ENCODE peak calls at places on chromosome 13, in five cellular contexts. B, V, S, F and I are unnamed samples.

GRCh38 chr13:48403151-48403631 is 9.7 kb downstream of the LPAR6 start:
- DNase-seq in B (peak; percentile 61), F (no peak), V (no peak), S (no peak), I (no peak)

GRCh38 chr13:95023405-95023804 is 277.8 kb downstream of the ABCC4 start:
- DNase-seq in B (peak; percentile 17), V (no peak), F (no peak), S (no peak), I (no peak)

GRCh38 chr13:37453246-37453645 is 145.3 kb downstream of the POSTN start:
- DNase-seq in F (no peak), S (no peak), B (peak; percentile 82), V (no peak), I (no peak)

GRCh38 chr13:93947651-93948050 is 531.8 kb downstream of the DCT start:
- DNase-seq in F (no peak), S (no peak), B (no peak), V (no peak), I (no peak)

GRCh38 chr13:26052136-26052736 is 420 bp upstream of the SHISA2 start:
- DNase-seq in V (no peak), F (no peak), S (no peak), B (no peak), I (no peak)

GRCh38 chr13:74575729-74576125 is 441.5 kb upstream of the KLF12 start:
- DNase-seq in B (peak; percentile 60), F (peak; percentile 5), V (peak; percentile 71), S (peak; percentile 88), I (no peak)

GRCh38 chr13:31067416-31068118 is 94.1 kb downstream of the HSPH1 start:
- DNase-seq in F (peak; percentile 15), V (no peak), B (peak; percentile 46), S (no peak), I (no peak)

GRCh38 chr13:52006491-52007245 is 4.6 kb downstream of the ATP7B start:
- DNase-seq in V (no peak), S (no peak), F (no peak), B (no peak), I (no peak)

GRCh38 chr13:99892189-99892588 is 79.4 kb downstream of the ZIC5 start:
- DNase-seq in S (no peak), B (no peak), F (no peak), V (no peak), I (no peak)

GRCh38 chr13:100542546-100543156 is 45.9 kb downstream of the GGACT start:
- DNase-seq in S (no peak), B (peak; percentile 52), V (peak; percentile 43), F (peak; percentile 11), I (peak; percentile 9)

GRCh38 chr13:29948246-29948645 is 97.8 kb upstream of the UBL3 start:
- DNase-seq in V (no peak), S (no peak), F (no peak), B (no peak), I (no peak)

GRCh38 chr13:45873491-45874360 is 22.2 kb upstream of the SIAH3 start:
- DNase-seq in V (no peak), F (no peak), S (no peak), B (peak; percentile 21), I (no peak)

GRCh38 chr13:110546933-110547332 is 14.6 kb downstream of the RAB20 start:
- DNase-seq in V (peak; percentile 78), S (peak; percentile 78), F (peak; percentile 75), B (peak; percentile 97), I (peak; percentile 19)

GRCh38 chr13:110199046-110199831 is 107.7 kb downstream of the COL4A1 start:
- DNase-seq in V (peak; percentile 42), F (no peak), B (no peak), S (no peak), I (no peak)

GRCh38 chr13:71303144-71303543 is 563.9 kb downstream of the DACH1 start:
- DNase-seq in B (peak; percentile 11), S (no peak), F (no peak), V (no peak), I (no peak)

GRCh38 chr13:41835871-41836270 is 125.0 kb downstream of the VWA8 start:
- DNase-seq in B (no peak), F (no peak), V (no peak), S (no peak), I (no peak)

GRCh38 chr13:28466151-28466550 is 28.8 kb downstream of the FLT1 start:
- DNase-seq in B (no peak), F (no peak), V (no peak), S (no peak), I (no peak)

GRCh38 chr13:30730526-30730925 is 4.8 kb upstream of the ALOX5AP start:
- DNase-seq in S (no peak), B (no peak), F (no peak), V (no peak), I (no peak)

GRCh38 chr13:78978381-78978998 is 319.5 kb upstream of the OBI1 start:
- DNase-seq in S (no peak), B (peak; percentile 82), V (peak; percentile 47), F (peak; percentile 13), I (peak; percentile 2)

GRCh38 chr13:112905086-112905485 is 63.9 kb upstream of the MCF2L start:
- DNase-seq in B (no peak), S (no peak), V (no peak), F (no peak), I (no peak)

GRCh38 chr13:54637377-54637776 is 1608.8 kb downstream of the OLFM4 start:
- DNase-seq in S (no peak), B (peak; percentile 3), F (no peak), V (no peak), I (no peak)

GRCh38 chr13:30654430-30654829 is 36.7 kb downstream of the USPL1 start:
- DNase-seq in F (no peak), B (no peak), V (no peak), S (no peak), I (no peak)

GRCh38 chr13:75149781-75150180 is 332.2 kb downstream of the TBC1D4 start:
- DNase-seq in V (no peak), F (no peak), B (no peak), S (no peak), I (no peak)

GRCh38 chr13:19957320-19958118 is 1.0 kb upstream of the ZMYM2 start:
- DNase-seq in V (peak; percentile 71), F (peak; percentile 58), B (peak; percentile 84), S (peak; percentile 56), I (no peak)

GRCh38 chr13:40402931-40403412 is 263.5 kb downstream of the FOXO1 start:
- DNase-seq in S (no peak), F (peak; percentile 19), B (peak; percentile 90), V (no peak), I (peak; percentile 14)

GRCh38 chr13:101917475-101917810 is 465.0 kb downstream of the ITGBL1 start:
- DNase-seq in F (no peak), B (no peak), V (no peak), S (no peak), I (no peak)

GRCh38 chr13:101916758-101917474 is 464.4 kb downstream of the ITGBL1 start:
- DNase-seq in V (no peak), S (no peak), F (no peak), B (no peak), I (no peak)

GRCh38 chr13:101915755-101916107 is 463.3 kb downstream of the ITGBL1 start:
- DNase-seq in F (no peak), S (no peak), B (no peak), V (no peak), I (no peak)

GRCh38 chr13:101915333-101915732 is 462.9 kb downstream of the ITGBL1 start:
- DNase-seq in S (no peak), B (no peak), V (no peak), F (no peak), I (no peak)

GRCh38 chr13:101916108-101916757 is 463.8 kb downstream of the ITGBL1 start:
- DNase-seq in V (peak; percentile 46), B (peak; percentile 2), F (peak; percentile 15), S (peak; percentile 40), I (no peak)
- H3K4me3 ChIP-seq in V (peak overlapping the region; percentile 26), B (no peak overlapping the region), F (peak overlapping the region; percentile 40), S (peak overlapping the region; percentile 54), I (no peak overlapping the region)

GRCh38 chr13:97751477-97751876 is 202.0 kb upstream of the IPO5 start:
- DNase-seq in F (no peak), S (no peak), B (no peak), V (no peak), I (no peak)

GRCh38 chr13:97753269-97753668 is 200.2 kb upstream of the IPO5 start:
- DNase-seq in B (no peak), F (no peak), S (no peak), V (no peak), I (no peak)

GRCh38 chr13:97757807-97758206 is 195.7 kb upstream of the IPO5 start:
- DNase-seq in S (peak; percentile 29), F (no peak), B (peak; percentile 89), V (no peak), I (no peak)

GRCh38 chr13:97758317-97758716 is 195.2 kb upstream of the IPO5 start:
- DNase-seq in F (no peak), S (no peak), V (no peak), B (peak; percentile 75), I (no peak)

DNA sequence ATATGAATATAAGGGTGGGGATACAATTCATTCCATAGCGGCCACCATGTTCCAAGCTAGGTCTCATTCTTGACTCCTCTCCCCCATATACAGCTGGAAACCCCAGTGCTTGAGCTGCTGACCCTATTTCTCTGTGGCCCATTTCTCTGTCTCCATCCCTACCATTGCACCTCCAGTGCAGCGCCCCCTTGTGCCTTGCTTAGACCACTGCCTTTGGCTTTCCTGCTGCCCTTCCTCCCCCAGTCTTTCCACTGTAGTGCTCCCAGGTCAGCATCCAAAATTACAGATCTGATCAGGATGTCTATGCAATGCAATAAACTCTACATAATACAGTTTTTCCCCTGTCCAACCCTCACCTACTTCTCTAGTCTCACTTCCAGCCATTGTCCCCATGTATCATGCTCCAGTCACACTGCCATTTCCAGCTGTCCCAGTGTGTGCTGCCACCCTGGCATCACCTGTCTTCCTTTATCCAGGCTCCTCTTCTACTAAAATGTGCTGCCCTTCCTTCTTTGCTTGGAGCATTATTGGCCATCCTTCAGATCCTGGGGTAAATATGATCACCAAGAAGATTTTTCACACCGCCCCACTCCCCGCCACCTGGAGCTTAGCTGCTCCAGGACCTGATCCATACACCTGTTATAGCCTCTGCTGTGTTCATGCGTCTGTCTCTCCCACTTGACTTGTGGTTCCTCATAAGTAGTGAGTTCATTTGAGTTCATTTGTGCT is 199.4 kb upstream of the IPO5 start:
- DNase-seq in S (no peak), F (no peak), B (no peak), V (no peak), I (no peak)
- TF ChIP-seq CTCF in S (no peak), F (no peak), B (no peak), V (no peak), I (peak; percentile 5)

GRCh38 chr13:24745516-24745860 is 18.5 kb upstream of the RNF17 start:
- DNase-seq in F (no peak), V (no peak), B (no peak), S (no peak), I (no peak)

GRCh38 chr13:24745861-24746617 is 17.9 kb upstream of the RNF17 start:
- DNase-seq in F (no peak), V (no peak), B (no peak), S (no peak), I (no peak)

GRCh38 chr13:24747248-24748151 is 16.5 kb upstream of the RNF17 start:
- DNase-seq in B (no peak), V (no peak), S (no peak), F (no peak), I (no peak)

GRCh38 chr13:24744247-24744646 is 19.7 kb upstream of the RNF17 start:
- DNase-seq in B (no peak), V (no peak), S (no peak), F (no peak), I (no peak)

GRCh38 chr13:24746618-24747247 is 17.2 kb upstream of the RNF17 start:
- DNase-seq in S (no peak), V (no peak), B (no peak), F (peak; percentile 17), I (no peak)
- H3K4me3 ChIP-seq in S (peak overlapping the region; percentile 52), V (no peak overlapping the region), B (no peak overlapping the region), F (peak overlapping the region; percentile 52), I (no peak overlapping the region)

GRCh38 chr13:43792456-43792855 is 5.7 kb upstream of the ENOX1 start:
- DNase-seq in V (no peak), S (no peak), F (no peak), B (peak; percentile 69), I (no peak)
- TF ChIP-seq CTCF in V (no peak), S (no peak), F (no peak), B (peak; percentile 4), I (no peak)